ENCODE peak calls at places on chromosome 2, in four cellular contexts. One of them, this sample, is unnamed.

GRCh38 chr2:209146682-209147320 is 277.0 kb upstream of the MAP2 start:
- DNase-seq in stimulated activated CD8-positive, alpha-beta memory T cell treated with anti-CD3 and anti-CD28 coated beads, Interleukin-2, amount 100 ng/mL, for 48 hours: no peak
- DNase-seq in cardiac fibroblast: no peak
- DNase-seq in CD4-positive, alpha-beta T cell: no peak
- DNase-seq in this sample: no peak

GRCh38 chr2:191740016-191740419 is 62.1 kb downstream of the NABP1 start:
- DNase-seq in stimulated activated CD8-positive, alpha-beta memory T cell treated with anti-CD3 and anti-CD28 coated beads, Interleukin-2, amount 100 ng/mL, for 48 hours: no peak
- DNase-seq in cardiac fibroblast: peak; percentile 6
- DNase-seq in CD4-positive, alpha-beta T cell: no peak
- DNase-seq in this sample: no peak

GRCh38 chr2:122643725-122644329 is 888.4 kb downstream of the TSN start:
- DNase-seq in stimulated activated CD8-positive, alpha-beta memory T cell treated with anti-CD3 and anti-CD28 coated beads, Interleukin-2, amount 100 ng/mL, for 48 hours: no peak
- DNase-seq in cardiac fibroblast: peak; percentile 96
- DNase-seq in CD4-positive, alpha-beta T cell: no peak
- DNase-seq in this sample: no peak

GRCh38 chr2:9235388-9236344 is 29.1 kb downstream of the ASAP2 start:
- DNase-seq in stimulated activated CD8-positive, alpha-beta memory T cell treated with anti-CD3 and anti-CD28 coated beads, Interleukin-2, amount 100 ng/mL, for 48 hours: no peak
- DNase-seq in cardiac fibroblast: peak; percentile 71
- DNase-seq in CD4-positive, alpha-beta T cell: no peak
- DNase-seq in this sample: no peak

GRCh38 chr2:128775064-128775347 is 456.3 kb upstream of the HS6ST1 start:
- DNase-seq in stimulated activated CD8-positive, alpha-beta memory T cell treated with anti-CD3 and anti-CD28 coated beads, Interleukin-2, amount 100 ng/mL, for 48 hours: no peak
- DNase-seq in cardiac fibroblast: no peak
- DNase-seq in CD4-positive, alpha-beta T cell: peak; percentile 25
- DNase-seq in this sample: no peak

GRCh38 chr2:37870829-37871228 is 54.3 kb upstream of the RMDN2 start:
- DNase-seq in stimulated activated CD8-positive, alpha-beta memory T cell treated with anti-CD3 and anti-CD28 coated beads, Interleukin-2, amount 100 ng/mL, for 48 hours: no peak
- DNase-seq in cardiac fibroblast: peak; percentile 30
- DNase-seq in CD4-positive, alpha-beta T cell: no peak
- DNase-seq in this sample: no peak

GRCh38 chr2:47264183-47264582 is 109.1 kb upstream of the STPG4 start:
- DNase-seq in stimulated activated CD8-positive, alpha-beta memory T cell treated with anti-CD3 and anti-CD28 coated beads, Interleukin-2, amount 100 ng/mL, for 48 hours: no peak
- DNase-seq in cardiac fibroblast: no peak
- DNase-seq in CD4-positive, alpha-beta T cell: no peak
- DNase-seq in this sample: no peak

GRCh38 chr2:10668402-10669012 is 21.3 kb downstream of the NOL10 start:
- DNase-seq in stimulated activated CD8-positive, alpha-beta memory T cell treated with anti-CD3 and anti-CD28 coated beads, Interleukin-2, amount 100 ng/mL, for 48 hours: no peak
- DNase-seq in cardiac fibroblast: peak; percentile 80
- DNase-seq in CD4-positive, alpha-beta T cell: no peak
- DNase-seq in this sample: no peak

GRCh38 chr2:131112477-131113027 is 7.4 kb downstream of the PLEKHB2 start:
- DNase-seq in stimulated activated CD8-positive, alpha-beta memory T cell treated with anti-CD3 and anti-CD28 coated beads, Interleukin-2, amount 100 ng/mL, for 48 hours: no peak
- DNase-seq in cardiac fibroblast: peak; percentile 12
- DNase-seq in CD4-positive, alpha-beta T cell: no peak
- DNase-seq in this sample: no peak

GRCh38 chr2:239345251-239345650 is 55.6 kb downstream of the HDAC4 start:
- DNase-seq in stimulated activated CD8-positive, alpha-beta memory T cell treated with anti-CD3 and anti-CD28 coated beads, Interleukin-2, amount 100 ng/mL, for 48 hours: no peak
- DNase-seq in cardiac fibroblast: no peak
- DNase-seq in CD4-positive, alpha-beta T cell: no peak
- DNase-seq in this sample: no peak

GRCh38 chr2:239443102-239443620 is 42.3 kb upstream of the HDAC4 start:
- DNase-seq in stimulated activated CD8-positive, alpha-beta memory T cell treated with anti-CD3 and anti-CD28 coated beads, Interleukin-2, amount 100 ng/mL, for 48 hours: no peak
- DNase-seq in cardiac fibroblast: no peak
- DNase-seq in CD4-positive, alpha-beta T cell: no peak
- DNase-seq in this sample: no peak

GRCh38 chr2:15677141-15677911 is 85.7 kb downstream of the DDX1 start:
- DNase-seq in stimulated activated CD8-positive, alpha-beta memory T cell treated with anti-CD3 and anti-CD28 coated beads, Interleukin-2, amount 100 ng/mL, for 48 hours: no peak
- DNase-seq in cardiac fibroblast: no peak
- DNase-seq in CD4-positive, alpha-beta T cell: no peak
- DNase-seq in this sample: no peak

GRCh38 chr2:88265352-88265960 is 95.3 kb downstream of the THNSL2 start:
- DNase-seq in stimulated activated CD8-positive, alpha-beta memory T cell treated with anti-CD3 and anti-CD28 coated beads, Interleukin-2, amount 100 ng/mL, for 48 hours: no peak
- DNase-seq in cardiac fibroblast: peak; percentile 18
- DNase-seq in CD4-positive, alpha-beta T cell: no peak
- DNase-seq in this sample: no peak

GRCh38 chr2:142617461-142617860 is 260.0 kb upstream of the KYNU start:
- DNase-seq in stimulated activated CD8-positive, alpha-beta memory T cell treated with anti-CD3 and anti-CD28 coated beads, Interleukin-2, amount 100 ng/mL, for 48 hours: no peak
- DNase-seq in cardiac fibroblast: no peak
- DNase-seq in CD4-positive, alpha-beta T cell: no peak
- DNase-seq in this sample: no peak

GRCh38 chr2:108786354-108787208 is at the start of gene CCDC138:
- DNase-seq in stimulated activated CD8-positive, alpha-beta memory T cell treated with anti-CD3 and anti-CD28 coated beads, Interleukin-2, amount 100 ng/mL, for 48 hours: peak; percentile 91
- DNase-seq in cardiac fibroblast: peak; percentile 82
- DNase-seq in CD4-positive, alpha-beta T cell: peak; percentile 94
- DNase-seq in this sample: peak; percentile 86

GRCh38 chr2:191677646-191678436 is at the start of gene NABP1:
- DNase-seq in stimulated activated CD8-positive, alpha-beta memory T cell treated with anti-CD3 and anti-CD28 coated beads, Interleukin-2, amount 100 ng/mL, for 48 hours: peak; percentile 97
- DNase-seq in cardiac fibroblast: peak; percentile 97
- DNase-seq in CD4-positive, alpha-beta T cell: peak; percentile 99
- DNase-seq in this sample: peak; percentile 70

GRCh38 chr2:10408649-10409579 is 39.2 kb downstream of the ODC1 start:
- DNase-seq in stimulated activated CD8-positive, alpha-beta memory T cell treated with anti-CD3 and anti-CD28 coated beads, Interleukin-2, amount 100 ng/mL, for 48 hours: peak; percentile 70
- DNase-seq in cardiac fibroblast: peak; percentile 69
- DNase-seq in CD4-positive, alpha-beta T cell: peak; percentile 82
- DNase-seq in this sample: peak; percentile 80

GRCh38 chr2:160345102-160345501 is 145.0 kb upstream of the ITGB6 start:
- DNase-seq in stimulated activated CD8-positive, alpha-beta memory T cell treated with anti-CD3 and anti-CD28 coated beads, Interleukin-2, amount 100 ng/mL, for 48 hours: no peak
- DNase-seq in cardiac fibroblast: no peak
- DNase-seq in CD4-positive, alpha-beta T cell: no peak
- DNase-seq in this sample: no peak

GRCh38 chr2:163341426-163341825 is 394.4 kb downstream of the FIGN start:
- DNase-seq in stimulated activated CD8-positive, alpha-beta memory T cell treated with anti-CD3 and anti-CD28 coated beads, Interleukin-2, amount 100 ng/mL, for 48 hours: no peak
- DNase-seq in cardiac fibroblast: peak; percentile 69
- DNase-seq in CD4-positive, alpha-beta T cell: no peak
- DNase-seq in this sample: no peak

GRCh38 chr2:240290432-240291336 is 144.8 kb upstream of the GPC1 start:
- DNase-seq in stimulated activated CD8-positive, alpha-beta memory T cell treated with anti-CD3 and anti-CD28 coated beads, Interleukin-2, amount 100 ng/mL, for 48 hours: no peak
- DNase-seq in cardiac fibroblast: no peak
- DNase-seq in CD4-positive, alpha-beta T cell: no peak
- DNase-seq in this sample: no peak

GRCh38 chr2:121256720-121257475 is 28.1 kb downstream of the TFCP2L1 start:
- DNase-seq in stimulated activated CD8-positive, alpha-beta memory T cell treated with anti-CD3 and anti-CD28 coated beads, Interleukin-2, amount 100 ng/mL, for 48 hours: no peak
- DNase-seq in cardiac fibroblast: no peak
- DNase-seq in CD4-positive, alpha-beta T cell: no peak
- DNase-seq in this sample: no peak

GRCh38 chr2:237867465-237867864 is 8.0 kb downstream of the RAMP1 start:
- DNase-seq in stimulated activated CD8-positive, alpha-beta memory T cell treated with anti-CD3 and anti-CD28 coated beads, Interleukin-2, amount 100 ng/mL, for 48 hours: no peak
- DNase-seq in cardiac fibroblast: no peak
- DNase-seq in CD4-positive, alpha-beta T cell: no peak
- DNase-seq in this sample: no peak

GRCh38 chr2:27714851-27715291 is 51.2 kb downstream of the SLC4A1AP start:
- DNase-seq in stimulated activated CD8-positive, alpha-beta memory T cell treated with anti-CD3 and anti-CD28 coated beads, Interleukin-2, amount 100 ng/mL, for 48 hours: no peak
- DNase-seq in cardiac fibroblast: no peak
- DNase-seq in CD4-positive, alpha-beta T cell: no peak
- DNase-seq in this sample: no peak

GRCh38 chr2:164224007-164224406 is 397.3 kb downstream of the GRB14 start:
- DNase-seq in stimulated activated CD8-positive, alpha-beta memory T cell treated with anti-CD3 and anti-CD28 coated beads, Interleukin-2, amount 100 ng/mL, for 48 hours: no peak
- DNase-seq in cardiac fibroblast: no peak
- DNase-seq in CD4-positive, alpha-beta T cell: no peak
- DNase-seq in this sample: no peak

GRCh38 chr2:46967990-46968647 is 52.5 kb upstream of the MCFD2 start:
- DNase-seq in stimulated activated CD8-positive, alpha-beta memory T cell treated with anti-CD3 and anti-CD28 coated beads, Interleukin-2, amount 100 ng/mL, for 48 hours: no peak
- DNase-seq in cardiac fibroblast: peak; percentile 93
- DNase-seq in CD4-positive, alpha-beta T cell: no peak
- DNase-seq in this sample: no peak

GRCh38 chr2:20900052-20900636 is 77.2 kb upstream of the LDAH start:
- DNase-seq in stimulated activated CD8-positive, alpha-beta memory T cell treated with anti-CD3 and anti-CD28 coated beads, Interleukin-2, amount 100 ng/mL, for 48 hours: no peak
- DNase-seq in cardiac fibroblast: no peak
- DNase-seq in CD4-positive, alpha-beta T cell: no peak
- DNase-seq in this sample: no peak

GRCh38 chr2:12637754-12638153 is 79.0 kb upstream of the TRIB2 start:
- DNase-seq in stimulated activated CD8-positive, alpha-beta memory T cell treated with anti-CD3 and anti-CD28 coated beads, Interleukin-2, amount 100 ng/mL, for 48 hours: no peak
- DNase-seq in cardiac fibroblast: peak; percentile 60
- DNase-seq in CD4-positive, alpha-beta T cell: no peak
- DNase-seq in this sample: no peak